ENCODE peak calls at places on chromosomes 1 and 21, in seven cellular contexts. Y, R, T, L, E, F and C are unnamed samples.

GRCh38 chr1:56867491-56867890 is 12.9 kb downstream of the C8A start:
- DNase-seq in Y (no peak), R (no peak), T (no peak), L (no peak), E (no peak), F (no peak), C (no peak)

GRCh38 chr1:78032964-78033796 is 12.6 kb upstream of the GIPC2 start:
- DNase-seq in Y (no peak), R (no peak), T (no peak), L (no peak), E (peak), F (no peak), C (peak)

GRCh38 chr1:185338719-185339622 is 21.9 kb upstream of the IVNS1ABP start:
- DNase-seq in Y (no peak), R (no peak), T (no peak), L (peak), E (peak), F (peak), C (peak)

GRCh38 chr1:202577381-202577780 is 132.9 kb downstream of the SYT2 start:
- DNase-seq in Y (peak), R (no peak), T (no peak), L (peak), E (peak), F (peak), C (peak)

GRCh38 chr1:41735587-41736290 is 183.0 kb downstream of the HIVEP3 start:
- DNase-seq in Y (no peak), R (no peak), T (no peak), L (no peak), E (no peak), F (no peak), C (peak)

GRCh38 chr1:241934181-241934815 is 23.3 kb upstream of the BECN2 start:
- DNase-seq in Y (no peak), R (no peak), T (no peak), L (peak), E (peak), F (peak), C (peak)

GRCh38 chr21:28776251-28776650 is 216.4 kb downstream of the LTN1 start:
- DNase-seq in Y (no peak), R (no peak), T (no peak), L (peak), E (peak), F (peak), C (peak)

GRCh38 chr1:45557422-45557944 is 6.9 kb downstream of the AKR1A1 start:
- DNase-seq in Y (no peak), R (no peak), T (no peak), L (no peak), E (no peak), F (no peak), C (peak)

GRCh38 chr1:213035573-213035972 is 15.5 kb upstream of the RPS6KC1 start:
- DNase-seq in Y (no peak), R (no peak), T (no peak), L (no peak), E (no peak), F (no peak), C (no peak)

GRCh38 chr1:204544321-204544720 is 28.1 kb downstream of the MDM4 start:
- DNase-seq in Y (no peak), R (no peak), T (no peak), L (peak), E (peak), F (peak), C (peak)

GRCh38 chr1:166865931-166866330 is 10.1 kb downstream of the TADA1 start:
- DNase-seq in Y (no peak), R (no peak), T (no peak), L (no peak), E (peak), F (no peak), C (peak)

GRCh38 chr21:26810266-26810665 is 34.9 kb downstream of the ADAMTS1 start:
- DNase-seq in Y (no peak), R (no peak), T (no peak), L (no peak), E (no peak), F (no peak), C (peak)

GRCh38 chr1:109657395-109657794 is 1.5 kb downstream of the GSTM4 start:
- DNase-seq in Y (no peak), R (no peak), T (no peak), L (no peak), E (no peak), F (no peak), C (no peak)

GRCh38 chr1:119075614-119076013 is 64.8 kb downstream of the WARS2 start:
- DNase-seq in Y (no peak), R (no peak), T (no peak), L (peak), E (peak), F (peak), C (peak)

GRCh38 chr1:240352769-240353168 is 259.2 kb downstream of the GREM2 start:
- DNase-seq in Y (no peak), R (no peak), T (no peak), L (peak), E (peak), F (peak), C (peak)

DNA sequence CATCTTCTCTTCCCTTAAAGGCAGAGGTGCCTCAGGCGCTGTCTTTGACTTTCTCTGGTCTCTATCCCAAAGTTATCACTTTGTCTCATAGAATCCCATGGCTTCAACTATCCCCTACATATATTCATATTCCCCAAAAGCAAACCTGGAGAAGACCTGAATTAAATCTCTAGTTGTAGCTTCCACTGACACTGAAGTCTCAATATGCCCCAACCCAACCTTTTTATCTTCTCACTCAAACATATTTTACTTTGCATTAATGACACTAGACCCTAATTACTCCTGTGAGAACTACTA is 354.5 kb upstream of the DUSP10 start:
- DNase-seq in Y (no peak), R (no peak), T (no peak), L (no peak), E (no peak), F (no peak), C (no peak)
- TF ChIP-seq CTCF in Y (no peak), R (no peak), T (no peak), L (no peak), E (no peak), F (no peak), C (no peak)

DNA sequence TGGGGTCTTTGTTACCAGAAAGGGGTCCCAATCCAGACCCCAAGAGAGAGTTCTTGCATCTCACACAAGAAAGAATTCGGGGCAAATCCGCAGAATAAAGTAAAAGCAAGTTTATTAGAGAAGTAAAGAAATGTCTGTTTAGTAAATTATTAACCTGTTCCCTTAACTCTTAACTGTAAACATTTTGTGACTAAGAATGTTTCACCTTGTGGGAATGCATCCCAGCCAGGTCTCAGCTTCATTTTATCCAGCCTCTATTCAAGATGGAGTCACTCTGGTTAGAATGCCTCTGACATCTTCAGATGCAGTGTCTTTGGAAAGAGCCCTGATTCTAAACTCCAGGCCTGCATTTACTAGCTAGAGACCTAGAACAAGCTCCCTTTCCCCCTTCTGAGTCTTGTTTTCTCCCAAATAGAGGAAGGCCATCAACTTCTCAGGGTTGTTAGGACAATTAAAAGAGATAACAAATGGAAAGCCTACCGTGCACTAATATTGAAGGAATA is 4.5 kb upstream of the FABP3 start:
- DNase-seq in Y (no peak), R (no peak), T (no peak), L (no peak), E (no peak), F (no peak), C (no peak)
- H3K4me3 ChIP-seq in Y (no peak), R (no peak), T (no peak), L (no peak), E (no peak), F (no peak), C (no peak)

GRCh38 chr21:45962531-45963224 is 18.9 kb upstream of the COL6A1 start:
- DNase-seq in Y (no peak), R (no peak), T (no peak), L (no peak), E (no peak), F (no peak), C (no peak)

GRCh38 chr21:45957551-45957950 is 24.0 kb upstream of the COL6A1 start:
- DNase-seq in Y (no peak), R (no peak), T (no peak), L (no peak), E (no peak), F (no peak), C (no peak)

GRCh38 chr21:45959182-45959581 is 22.4 kb upstream of the COL6A1 start:
- DNase-seq in Y (no peak), R (no peak), T (no peak), L (no peak), E (no peak), F (no peak), C (no peak)

GRCh38 chr21:45957986-45958610 is 23.5 kb upstream of the COL6A1 start:
- DNase-seq in Y (no peak), R (no peak), T (no peak), L (peak), E (peak), F (no peak), C (peak)

DNA sequence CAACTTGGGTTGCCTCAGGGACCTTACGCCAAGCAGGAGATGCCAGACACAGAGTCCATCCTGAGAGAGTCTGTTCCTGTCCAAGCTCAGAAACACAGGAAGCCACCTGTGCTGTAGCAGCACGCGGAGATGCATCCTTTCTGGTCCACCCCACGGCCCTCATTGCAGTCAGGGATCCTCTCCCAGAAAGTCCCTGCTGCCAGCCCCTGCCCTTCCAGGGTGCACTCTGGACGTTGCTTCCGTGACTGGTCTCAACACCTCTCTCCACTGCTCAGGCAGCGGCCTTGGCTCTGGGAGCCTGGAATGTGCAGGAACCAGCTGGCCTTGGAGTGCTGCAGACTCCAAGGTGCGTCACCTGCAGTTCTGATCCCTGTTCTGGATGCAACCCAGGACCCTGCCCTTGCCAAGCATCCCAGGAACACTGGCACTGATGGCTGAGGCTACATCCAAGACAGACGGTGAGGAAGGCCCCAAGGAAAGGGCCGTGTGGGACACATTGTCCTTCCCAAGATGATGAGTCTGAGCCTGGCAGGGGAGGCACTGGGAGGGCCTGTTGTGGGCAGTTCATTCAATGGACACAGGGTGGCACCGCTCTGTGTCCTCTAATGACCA is 21.7 kb upstream of the COL6A1 start:
- DNase-seq in Y (no peak), R (no peak), T (no peak), L (no peak), E (no peak), F (no peak), C (no peak)
- TF ChIP-seq CTCF in Y (no peak), R (no peak), T (no peak), L (no peak), E (no peak), F (no peak), C (no peak)

GRCh38 chr1:32606972-32607371 is 43.4 kb downstream of the ZBTB8OS start:
- DNase-seq in Y (no peak), R (no peak), T (no peak), L (no peak), E (no peak), F (no peak), C (no peak)

GRCh38 chr1:32612189-32612881 is 38.0 kb downstream of the ZBTB8OS start:
- DNase-seq in Y (peak), R (peak), T (peak), L (peak), E (peak), F (peak), C (peak)

GRCh38 chr1:32609180-32609579 is 41.2 kb downstream of the ZBTB8OS start:
- DNase-seq in Y (no peak), R (no peak), T (no peak), L (no peak), E (no peak), F (no peak), C (no peak)

GRCh38 chr1:32613472-32613871 is 36.9 kb downstream of the ZBTB8OS start:
- DNase-seq in Y (no peak), R (no peak), T (no peak), L (no peak), E (no peak), F (no peak), C (no peak)

GRCh38 chr1:32611859-32612188 is 38.5 kb downstream of the ZBTB8OS start:
- DNase-seq in Y (no peak), R (no peak), T (no peak), L (no peak), E (no peak), F (no peak), C (no peak)
- H3K4me3 ChIP-seq in Y (no peak), R (peak), T (peak), L (peak), E (peak), F (peak), C (peak)

GRCh38 chr1:200483491-200484143 is 73.8 kb upstream of the ZNF281 start:
- DNase-seq in Y (peak), R (no peak), T (no peak), L (peak), E (peak), F (peak), C (peak)
- TF ChIP-seq CTCF in Y (no peak), R (no peak), T (no peak), L (no peak), E (no peak), F (no peak), C (peak)

GRCh38 chr1:178488393-178488792 is 8.4 kb downstream of the CLEC20A start:
- DNase-seq in Y (no peak), R (no peak), T (no peak), L (no peak), E (no peak), F (no peak), C (no peak)

GRCh38 chr1:178487070-178487615 is 9.6 kb downstream of the CLEC20A start:
- DNase-seq in Y (no peak), R (no peak), T (no peak), L (no peak), E (no peak), F (no peak), C (no peak)

GRCh38 chr1:178485467-178486098 is 11.2 kb downstream of the CLEC20A start:
- DNase-seq in Y (no peak), R (no peak), T (no peak), L (peak), E (peak), F (no peak), C (peak)

GRCh38 chr1:178484698-178485225 is 12.0 kb downstream of the CLEC20A start:
- DNase-seq in Y (no peak), R (no peak), T (no peak), L (no peak), E (no peak), F (no peak), C (no peak)

DNA sequence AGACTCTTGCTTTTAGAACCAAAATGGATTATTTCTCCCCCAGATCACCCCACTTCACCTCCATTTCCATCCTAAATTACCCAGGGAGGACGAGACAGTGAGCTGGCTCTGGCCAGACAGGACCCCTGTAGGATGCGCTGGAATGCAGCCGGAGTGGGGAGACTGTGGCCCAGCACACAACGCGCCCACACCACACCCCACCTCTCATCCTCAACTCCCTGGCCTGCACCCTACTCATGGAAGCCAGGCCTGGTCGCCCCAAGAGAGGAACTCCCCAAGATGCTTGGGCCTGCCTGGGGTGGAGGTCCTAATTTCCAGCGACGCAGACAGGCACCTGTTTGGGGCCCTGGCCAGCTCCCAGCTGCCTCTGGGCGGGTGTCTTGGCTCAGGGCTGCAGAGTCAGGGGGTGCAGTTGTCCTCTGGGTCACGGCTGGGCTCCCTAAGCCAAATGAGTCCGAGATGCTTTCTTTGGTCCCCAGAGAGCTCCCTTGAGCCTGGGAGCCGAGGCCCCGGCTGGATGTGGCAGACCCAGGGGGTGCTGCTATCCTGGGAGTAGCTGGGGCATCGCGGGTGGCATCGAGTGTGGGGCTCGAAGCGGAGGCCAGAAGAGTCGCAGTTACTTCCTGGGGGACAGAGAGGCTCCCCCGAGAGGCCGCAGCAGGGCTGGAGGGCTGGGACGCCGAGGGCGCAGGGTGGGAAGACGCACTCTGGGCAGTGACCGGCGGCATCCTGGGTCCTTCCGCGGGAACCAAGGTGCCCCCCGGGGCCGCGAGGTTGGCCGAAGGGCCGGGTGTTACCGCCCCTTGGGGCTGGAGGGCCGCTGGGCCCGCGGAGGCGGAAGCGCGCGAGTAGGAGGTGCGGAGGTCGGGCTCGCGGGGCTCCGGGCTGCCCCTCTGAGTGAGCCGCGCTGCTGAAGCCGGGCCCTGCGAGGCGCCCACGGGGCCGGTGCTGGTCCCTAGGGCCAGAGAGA is 10.4 kb downstream of the CLEC20A start:
- DNase-seq in Y (no peak), R (no peak), T (no peak), L (peak), E (no peak), F (no peak), C (no peak)
- H3K4me3 ChIP-seq in Y (no peak), R (peak), T (peak), L (no peak), E (peak), F (no peak), C (peak)

DNA sequence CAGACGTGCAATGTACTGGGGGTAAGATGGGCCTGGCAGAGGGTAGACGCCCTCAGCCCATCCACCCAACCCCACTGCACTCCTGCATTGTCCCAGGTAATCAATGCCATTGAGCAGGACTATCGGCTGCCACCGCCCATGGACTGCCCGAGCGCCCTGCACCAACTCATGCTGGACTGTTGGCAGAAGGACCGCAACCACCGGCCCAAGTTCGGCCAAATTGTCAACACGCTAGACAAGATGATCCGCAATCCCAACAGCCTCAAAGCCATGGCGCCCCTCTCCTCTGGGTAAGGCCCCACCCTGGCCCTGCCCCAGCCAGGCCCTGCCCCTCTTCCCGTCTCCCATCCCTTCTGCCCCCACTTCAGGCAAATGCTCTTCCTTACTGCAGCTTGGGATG is 62.4 kb downstream of the LACTBL1 start:
- DNase-seq in Y (no peak), R (no peak), T (no peak), L (no peak), E (no peak), F (no peak), C (no peak)
- TF ChIP-seq CTCF in Y (no peak), R (no peak), T (no peak), L (no peak), E (no peak), F (no peak), C (no peak)

GRCh38 chr21:45019076-45019886 is 55.1 kb upstream of the ADARB1 start:
- DNase-seq in Y (no peak), R (peak), T (peak), L (peak), E (no peak), F (peak), C (no peak)
- H3K4me3 ChIP-seq in Y (no peak), R (peak), T (peak), L (no peak), E (no peak), F (no peak), C (no peak)

GRCh38 chr1:234393190-234393589 is 19.9 kb downstream of the COA6 start:
- DNase-seq in Y (no peak), R (no peak), T (no peak), L (no peak), E (no peak), F (no peak), C (no peak)
- TF ChIP-seq CTCF in Y (no peak), R (no peak), T (no peak), L (no peak), E (no peak), F (no peak), C (no peak)

DNA sequence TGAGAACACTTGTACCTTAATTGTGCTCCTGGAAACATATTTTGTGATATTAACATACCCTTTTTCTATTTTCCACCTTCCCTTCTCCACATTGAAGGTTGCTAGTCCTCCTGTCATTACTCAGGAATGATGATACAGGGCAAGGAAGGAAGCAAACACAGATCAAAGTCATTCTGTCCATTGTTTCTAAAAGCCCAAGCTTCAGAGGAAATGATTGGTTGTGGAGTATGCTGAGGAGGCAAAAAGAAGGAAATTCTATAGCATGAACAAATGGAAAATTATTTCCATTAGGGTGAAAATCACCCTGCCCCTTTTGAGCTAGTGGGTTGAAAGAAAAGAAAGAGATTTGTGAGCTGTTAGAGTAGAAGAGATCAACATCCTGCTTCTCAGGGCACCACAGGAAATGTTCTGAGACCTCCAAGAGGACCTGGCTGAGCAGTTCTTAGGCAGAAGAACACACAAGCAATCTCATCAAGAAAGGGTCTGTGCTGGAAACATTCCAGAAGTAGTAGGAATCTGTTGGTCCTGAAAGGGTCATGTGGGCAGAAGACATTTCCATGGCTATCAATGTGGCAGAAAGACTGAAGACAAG is 29.0 kb upstream of the PRRX1 start:
- DNase-seq in Y (no peak), R (no peak), T (no peak), L (peak), E (peak), F (peak), C (no peak)
- H3K4me3 ChIP-seq in Y (no peak), R (no peak), T (no peak), L (no peak), E (no peak), F (no peak), C (no peak)